ENCODE peak calls at places on chromosomes 3 and 15, in five cellular contexts. X, I, C, W and H are unnamed samples.

GRCh38 chr3:47522082-47522987 is 8.8 kb upstream of the ELP6 start:
- DNase-seq in C (peak), I (peak), X (peak), W (peak), H (peak)

GRCh38 chr3:192449036-192449435 is 278.3 kb downstream of the FGF12 start:
- DNase-seq in I (no peak), W (peak), X (peak), C (no peak), H (no peak)

GRCh38 chr15:65824941-65825544 is 33.0 kb upstream of the DENND4A start:
- DNase-seq in W (no peak), I (peak), C (no peak), X (peak), H (no peak)

GRCh38 chr3:107235193-107235922 is 141.9 kb upstream of the CCDC54 start:
- DNase-seq in I (no peak), C (no peak), X (no peak), W (peak), H (no peak)

GRCh38 chr3:35946121-35946856 is 307.0 kb downstream of the ARPP21 start:
- DNase-seq in W (no peak), X (peak), C (no peak), I (no peak), H (no peak)

GRCh38 chr3:100057716-100058575 is 56.4 kb downstream of the FILIP1L start:
- DNase-seq in I (no peak), X (peak), W (no peak), C (no peak), H (no peak)

GRCh38 chr3:65935724-65936123 is 103.0 kb downstream of the MAGI1 start:
- DNase-seq in X (no peak), C (no peak), W (no peak), I (no peak), H (no peak)

GRCh38 chr3:120688121-120688520 is 6.1 kb upstream of the HGD start:
- DNase-seq in W (no peak), X (peak), C (no peak), I (no peak), H (no peak)

GRCh38 chr15:81189583-81190283 is 6.9 kb upstream of the IL16 start:
- DNase-seq in X (peak), W (no peak), I (peak), C (no peak), H (peak)

GRCh38 chr3:153372326-153372725 is 210.3 kb downstream of the RAP2B start:
- DNase-seq in X (peak), W (no peak), I (no peak), C (no peak), H (no peak)

GRCh38 chr15:63296195-63296594 is 18.8 kb downstream of the APH1B start:
- DNase-seq in C (no peak), W (no peak), I (no peak), X (no peak), H (no peak)

GRCh38 chr3:107172411-107172810 is 204.8 kb upstream of the CCDC54 start:
- DNase-seq in C (no peak), X (no peak), W (no peak), I (no peak), H (no peak)

GRCh38 chr3:51622402-51622801 is 48.6 kb upstream of the TEX264 start:
- DNase-seq in X (peak), W (no peak), I (no peak), C (no peak), H (no peak)

GRCh38 chr15:101127503-101128076 is 124.3 kb downstream of the CHSY1 start:
- DNase-seq in X (peak), C (no peak), W (peak), I (peak), H (peak)

GRCh38 chr3:43062556-43063040 is 43.3 kb downstream of the POMGNT2 start:
- DNase-seq in W (no peak), X (peak), I (no peak), C (no peak), H (no peak)

GRCh38 chr3:172135766-172136729 is 96.7 kb downstream of the FNDC3B start:
- DNase-seq in W (no peak), C (no peak), X (peak), I (no peak), H (no peak)

GRCh38 chr3:115341208-115341607 is 194.1 kb upstream of the ZBTB20 start:
- DNase-seq in I (no peak), X (peak), W (peak), C (no peak), H (peak)

GRCh38 chr3:46624976-46625490 is 12.7 kb downstream of the FAM240A start:
- DNase-seq in C (no peak), I (no peak), X (no peak), W (no peak), H (no peak)

GRCh38 chr3:77102916-77103769 is 63.2 kb downstream of the ROBO2 start:
- DNase-seq in W (no peak), I (no peak), X (no peak), C (no peak), H (no peak)

GRCh38 chr3:24773798-24774197 is 279.1 kb upstream of the THRB start:
- DNase-seq in X (peak), I (no peak), W (peak), C (no peak), H (peak)

GRCh38 chr15:43251863-43252241 is 14.9 kb downstream of the TGM5 start:
- DNase-seq in W (no peak), X (no peak), I (no peak), C (no peak), H (no peak)

GRCh38 chr3:132399054-132399929 is 18.0 kb upstream of the DNAJC13 start:
- DNase-seq in I (no peak), C (no peak), X (peak), W (peak), H (no peak)

GRCh38 chr15:64500695-64501395 is 40.5 kb downstream of the ZNF609 start:
- DNase-seq in X (no peak), W (no peak), C (no peak), I (no peak), H (no peak)

GRCh38 chr3:183180105-183180763 is 17.7 kb upstream of the LAMP3 start:
- DNase-seq in I (no peak), C (no peak), W (no peak), X (no peak), H (no peak)

GRCh38 chr15:29596266-29596665 is 226.0 kb downstream of the TJP1 start:
- DNase-seq in X (peak), C (peak), I (no peak), W (no peak), H (no peak)

GRCh38 chr3:33146791-33147445 is 33.1 kb downstream of the CRTAP start:
- DNase-seq in I (no peak), W (no peak), X (peak), C (no peak), H (no peak)

GRCh38 chr3:113912551-113913246 is 35.1 kb upstream of the ZDHHC23 start:
- DNase-seq in X (peak), W (peak), I (no peak), C (no peak), H (peak)

GRCh38 chr15:91192285-91193058 is 92.4 kb downstream of the SV2B start:
- DNase-seq in W (no peak), C (no peak), I (no peak), X (no peak), H (no peak)

GRCh38 chr3:141128126-141128777 is 77.1 kb downstream of the SPSB4 start:
- DNase-seq in X (no peak), W (no peak), C (no peak), I (peak), H (no peak)

GRCh38 chr15:45653702-45654424 is 19.0 kb downstream of the SQOR start:
- DNase-seq in W (no peak), I (no peak), C (no peak), X (no peak), H (no peak)

GRCh38 chr3:65126527-65127440 is 439.0 kb upstream of the ADAMTS9 start:
- DNase-seq in C (no peak), I (no peak), W (no peak), X (peak), H (peak)

GRCh38 chr3:135007622-135008021 is 212.6 kb downstream of the EPHB1 start:
- DNase-seq in X (no peak), C (no peak), I (no peak), W (no peak), H (no peak)

GRCh38 chr3:107240183-107241091 is 136.8 kb upstream of the CCDC54 start:
- DNase-seq in I (peak), X (peak), W (peak), C (peak), H (no peak)

GRCh38 chr3:149577801-149578200 is 80.0 kb downstream of the WWTR1 start:
- DNase-seq in C (no peak), I (no peak), W (no peak), X (no peak), H (no peak)

GRCh38 chr3:149581248-149581647 is 76.6 kb downstream of the WWTR1 start:
- DNase-seq in I (no peak), W (no peak), C (no peak), X (no peak), H (no peak)

GRCh38 chr3:149581681-149582349 is 76.0 kb downstream of the WWTR1 start:
- DNase-seq in W (peak), C (no peak), I (peak), X (peak), H (peak)

GRCh38 chr3:149579161-149579560 is 78.7 kb downstream of the WWTR1 start:
- DNase-seq in I (no peak), C (no peak), X (no peak), W (no peak), H (no peak)

DNA sequence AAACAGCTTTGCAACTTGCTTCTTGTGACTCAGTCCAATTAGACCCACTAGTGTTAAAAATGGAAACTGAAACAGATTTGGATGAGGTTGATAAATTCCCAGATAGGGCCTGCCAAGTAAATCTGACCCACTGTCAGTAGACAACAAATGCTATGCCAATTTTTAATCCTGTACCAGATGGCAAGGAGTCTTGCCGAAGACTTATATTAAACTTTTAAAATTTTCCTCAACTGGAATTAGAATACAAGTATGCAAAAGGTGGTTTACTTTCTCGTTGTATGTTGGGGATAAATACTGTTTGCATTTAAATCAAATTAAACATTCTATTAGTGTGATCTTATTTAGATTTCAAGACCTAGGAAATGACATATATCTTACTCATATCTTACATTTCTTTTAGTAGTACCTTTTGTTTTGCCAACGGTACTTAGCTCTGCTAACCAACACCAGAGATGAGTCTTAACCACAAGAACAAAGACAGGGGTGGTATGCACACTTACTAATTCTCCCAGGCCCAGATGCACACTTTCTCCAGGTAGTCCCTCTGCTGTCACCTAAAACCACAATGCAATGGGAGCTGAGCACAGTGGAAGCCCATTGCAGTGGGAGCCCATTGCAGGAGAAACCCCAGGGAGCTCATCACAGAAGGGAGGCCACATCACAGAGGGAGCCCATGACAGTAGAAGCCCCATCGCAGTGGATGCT is 77.8 kb downstream of the WWTR1 start:
- DNase-seq in I (no peak), X (peak), W (no peak), C (no peak), H (no peak)
- TF ChIP-seq CTCF in I (no peak), X (peak), W (no peak), C (no peak), H (no peak)

GRCh38 chr3:12706504-12707253 is 42.8 kb upstream of the RAF1 start:
- DNase-seq in I (no peak), X (peak), W (peak), C (no peak), H (peak)
- TF ChIP-seq CTCF in I (peak), X (peak), W (peak), C (peak), H (peak)

GRCh38 chr3:16364323-16364722 is 99.3 kb downstream of the OXNAD1 start:
- DNase-seq in W (no peak), C (no peak), I (no peak), X (no peak), H (no peak)

GRCh38 chr3:16364963-16365362 is 100.0 kb downstream of the OXNAD1 start:
- DNase-seq in X (no peak), I (no peak), C (no peak), W (no peak), H (no peak)

GRCh38 chr3:16365454-16366128 is 100.6 kb downstream of the OXNAD1 start:
- DNase-seq in I (no peak), W (no peak), X (no peak), C (no peak), H (no peak)

GRCh38 chr3:16369247-16369646 is 104.2 kb downstream of the OXNAD1 start:
- DNase-seq in W (no peak), C (no peak), I (no peak), X (no peak), H (no peak)

GRCh38 chr3:16366581-16366980 is 101.6 kb downstream of the OXNAD1 start:
- DNase-seq in C (no peak), I (no peak), W (no peak), X (no peak), H (no peak)
- TF ChIP-seq CTCF in C (no peak), I (no peak), W (no peak), X (no peak), H (no peak)

DNA sequence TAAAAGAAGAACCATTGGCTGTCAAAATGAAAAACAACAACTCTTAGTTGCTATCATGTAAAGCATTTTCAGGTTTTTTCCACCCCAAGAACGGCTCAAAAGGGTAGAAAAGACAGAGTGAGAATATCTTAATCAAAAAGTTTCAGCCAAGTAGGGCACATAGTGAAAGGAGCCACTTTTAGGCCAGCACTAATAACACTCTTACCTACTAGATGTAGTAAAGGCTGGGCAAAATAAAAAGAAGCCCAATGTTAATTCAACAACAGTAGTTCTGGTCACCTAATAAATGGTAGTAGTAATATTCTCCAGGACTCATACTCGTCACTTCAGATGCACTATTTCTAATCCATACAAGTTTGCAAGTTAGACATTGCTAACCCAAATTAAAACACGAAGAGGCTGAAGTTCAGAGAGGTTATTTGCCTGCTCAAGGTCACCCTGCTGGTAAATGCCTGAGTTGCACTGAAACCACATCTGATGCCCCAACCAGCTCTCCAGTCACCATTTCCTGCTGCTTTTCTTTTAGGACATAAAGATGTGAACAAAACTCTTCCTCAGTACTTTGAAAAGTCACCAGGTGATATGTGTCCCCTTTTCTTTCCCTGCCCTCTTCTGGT is 7.5 kb downstream of the GOLIM4 start:
- DNase-seq in I (no peak), W (peak), X (no peak), C (no peak), H (no peak)
- TF ChIP-seq CTCF in I (no peak), W (peak), X (peak), C (peak), H (peak)

GRCh38 chr15:35394416-35394815 is 151.5 kb downstream of the DPH6 start:
- DNase-seq in W (no peak), X (no peak), I (no peak), C (no peak), H (no peak)

GRCh38 chr15:35393403-35393802 is 152.6 kb downstream of the DPH6 start:
- DNase-seq in W (no peak), I (no peak), X (no peak), C (no peak), H (no peak)

GRCh38 chr15:35399901-35400300 is 146.1 kb downstream of the DPH6 start:
- DNase-seq in C (no peak), X (peak), I (no peak), W (no peak), H (peak)

GRCh38 chr15:35397027-35397426 is 148.9 kb downstream of the DPH6 start:
- DNase-seq in C (no peak), W (no peak), I (no peak), X (no peak), H (no peak)
- TF ChIP-seq CTCF in C (no peak), W (no peak), I (no peak), X (no peak), H (no peak)

GRCh38 chr3:11045536-11045935 is 53.0 kb downstream of the SLC6A1 start:
- DNase-seq in I (no peak), C (no peak), X (no peak), W (no peak), H (no peak)
- TF ChIP-seq CTCF in I (no peak), C (no peak), X (peak), W (no peak), H (no peak)

GRCh38 chr3:37686225-37686624 is 175.5 kb upstream of the CTDSPL start:
- DNase-seq in W (no peak), C (no peak), I (no peak), X (no peak), H (no peak)
- TF ChIP-seq CTCF in W (no peak), C (no peak), I (no peak), X (no peak), H (peak)

GRCh38 chr15:73756947-73757513 is 3.9 kb upstream of the INSYN1 start:
- DNase-seq in W (no peak), I (no peak), X (no peak), C (no peak), H (no peak)

GRCh38 chr15:73755946-73756345 is 2.8 kb upstream of the INSYN1 start:
- DNase-seq in I (no peak), W (no peak), C (no peak), X (no peak), H (no peak)

GRCh38 chr15:73755481-73755880 is 2.3 kb upstream of the INSYN1 start:
- DNase-seq in I (no peak), C (no peak), X (no peak), W (no peak), H (no peak)

GRCh38 chr15:73757571-73757970 is 4.4 kb upstream of the INSYN1 start:
- DNase-seq in W (no peak), I (no peak), C (no peak), X (no peak), H (no peak)

GRCh38 chr15:73756390-73756789 is 3.2 kb upstream of the INSYN1 start:
- DNase-seq in W (no peak), X (no peak), I (no peak), C (no peak), H (no peak)
- TF ChIP-seq CTCF in W (no peak), X (no peak), I (no peak), C (no peak), H (no peak)